ENCODE peak calls at places on chromosomes 11 and 22, in four cellular contexts. One of them, this sample, is unnamed.

GRCh38 chr11:97847730-97848129 is 1173.0 kb upstream of the CNTN5 start:
- DNase-seq in spleen: no peak
- DNase-seq in cardiac muscle cell: no peak
- DNase-seq in astrocyte of the spinal cord: no peak
- DNase-seq in this sample: no peak

GRCh38 chr22:24128631-24129601 is 52.4 kb upstream of the SUSD2 start:
- DNase-seq in astrocyte of the spinal cord: no peak
- DNase-seq in cardiac muscle cell: no peak
- DNase-seq in spleen: no peak
- DNase-seq in this sample: no peak

GRCh38 chr11:134613646-134614045 is 201.6 kb upstream of the B3GAT1 start:
- DNase-seq in cardiac muscle cell: no peak
- DNase-seq in astrocyte of the spinal cord: no peak
- DNase-seq in spleen: no peak
- DNase-seq in this sample: no peak

GRCh38 chr22:18067121-18067520 is 10.7 kb upstream of the PEX26 start:
- DNase-seq in cardiac muscle cell: no peak
- DNase-seq in spleen: peak; percentile 47
- DNase-seq in astrocyte of the spinal cord: no peak
- DNase-seq in this sample: no peak

GRCh38 chr22:42717197-42717967 is 3.3 kb downstream of the A4GALT start:
- DNase-seq in astrocyte of the spinal cord: no peak
- DNase-seq in spleen: no peak
- DNase-seq in cardiac muscle cell: peak; percentile 19
- DNase-seq in this sample: peak; percentile 47

GRCh38 chr11:61554172-61554988 is 26.5 kb downstream of the SYT7 start:
- DNase-seq in cardiac muscle cell: no peak
- DNase-seq in spleen: no peak
- DNase-seq in astrocyte of the spinal cord: no peak
- DNase-seq in this sample: no peak

GRCh38 chr22:22037740-22038139 is 55.2 kb upstream of the TOP3B start:
- DNase-seq in astrocyte of the spinal cord: peak; percentile 47
- DNase-seq in cardiac muscle cell: peak; percentile 50
- DNase-seq in spleen: no peak
- DNase-seq in this sample: no peak

GRCh38 chr11:96204721-96205459 is 138.1 kb downstream of the MAML2 start:
- DNase-seq in astrocyte of the spinal cord: no peak
- DNase-seq in cardiac muscle cell: no peak
- DNase-seq in spleen: no peak
- DNase-seq in this sample: no peak

GRCh38 chr11:72625746-72626636 is 48.2 kb downstream of the PDE2A start:
- DNase-seq in spleen: peak; percentile 83
- DNase-seq in cardiac muscle cell: peak; percentile 66
- DNase-seq in astrocyte of the spinal cord: peak; percentile 38
- DNase-seq in this sample: no peak

GRCh38 chr11:45468265-45468856 is 182.2 kb upstream of the SYT13 start:
- DNase-seq in astrocyte of the spinal cord: peak; percentile 27
- DNase-seq in spleen: peak; percentile 33
- DNase-seq in cardiac muscle cell: peak; percentile 92
- DNase-seq in this sample: peak; percentile 30

GRCh38 chr11:35483131-35483800 is 42.1 kb downstream of the PAMR1 start:
- DNase-seq in spleen: no peak
- DNase-seq in astrocyte of the spinal cord: peak; percentile 50
- DNase-seq in cardiac muscle cell: peak; percentile 25
- DNase-seq in this sample: no peak

GRCh38 chr11:63915961-63916836 is 765 bp downstream of the RCOR2 start:
- DNase-seq in spleen: peak; percentile 83
- DNase-seq in cardiac muscle cell: peak; percentile 47
- DNase-seq in astrocyte of the spinal cord: no peak
- DNase-seq in this sample: peak; percentile 85

GRCh38 chr11:32891657-32892354 is 805 bp upstream of the QSER1 start:
- DNase-seq in spleen: no peak
- DNase-seq in astrocyte of the spinal cord: no peak
- DNase-seq in cardiac muscle cell: peak; percentile 9
- DNase-seq in this sample: no peak

GRCh38 chr11:66326261-66327111 is 9.6 kb upstream of the CD248 start:
- DNase-seq in spleen: no peak
- DNase-seq in cardiac muscle cell: peak; percentile 52
- DNase-seq in astrocyte of the spinal cord: peak; percentile 37
- DNase-seq in this sample: peak; percentile 63

GRCh38 chr11:133403900-133404299 is 128.4 kb downstream of the OPCML start:
- DNase-seq in spleen: no peak
- DNase-seq in astrocyte of the spinal cord: no peak
- DNase-seq in cardiac muscle cell: no peak
- DNase-seq in this sample: no peak
- TF ChIP-seq CTCF in spleen: no peak
- TF ChIP-seq CTCF in astrocyte of the spinal cord: no peak
- TF ChIP-seq CTCF in cardiac muscle cell: no peak
- TF ChIP-seq CTCF in this sample: peak; percentile 21

GRCh38 chr11:118238947-118239346 is 13.2 kb downstream of the MPZL3 start:
- DNase-seq in astrocyte of the spinal cord: no peak
- DNase-seq in cardiac muscle cell: no peak
- DNase-seq in spleen: no peak
- DNase-seq in this sample: no peak
- TF ChIP-seq CTCF in astrocyte of the spinal cord: no peak
- TF ChIP-seq CTCF in cardiac muscle cell: no peak
- TF ChIP-seq CTCF in spleen: no peak
- TF ChIP-seq CTCF in this sample: no peak

DNA sequence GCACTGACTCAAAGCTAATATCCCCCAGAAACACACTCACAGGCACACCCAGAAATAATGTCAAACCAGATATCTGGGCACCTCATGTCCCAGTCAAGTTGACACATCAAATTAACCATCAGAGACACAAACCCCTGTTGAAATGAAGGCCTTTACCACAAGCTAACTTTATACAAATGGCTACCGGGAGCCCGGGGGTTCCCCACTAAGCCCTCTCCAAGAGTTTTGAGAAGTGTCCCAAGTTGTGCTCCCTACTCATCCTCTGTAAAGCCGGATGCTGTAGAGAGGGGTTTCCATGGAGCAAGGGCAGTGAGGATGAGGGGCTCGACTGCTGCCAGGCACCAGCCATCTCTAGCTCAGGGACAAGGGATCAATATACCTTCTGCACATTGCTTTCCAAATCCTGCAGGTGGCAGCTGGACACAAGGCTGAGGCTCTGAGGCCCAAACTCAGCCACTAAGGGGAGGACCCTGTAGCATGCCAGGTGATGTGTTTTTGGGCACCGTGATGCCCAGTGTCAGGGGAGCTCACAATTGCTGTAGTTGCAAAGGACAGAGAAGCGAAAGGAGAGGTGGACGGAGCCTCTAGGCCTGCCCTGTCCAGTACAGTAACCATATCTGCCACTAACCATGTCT is 145.7 kb downstream of the TTC17 start:
- DNase-seq in spleen: no peak
- DNase-seq in astrocyte of the spinal cord: no peak
- DNase-seq in cardiac muscle cell: peak; percentile 25
- DNase-seq in this sample: peak; percentile 15
- TF ChIP-seq CTCF in spleen: no peak
- TF ChIP-seq CTCF in astrocyte of the spinal cord: peak; percentile 33
- TF ChIP-seq CTCF in cardiac muscle cell: peak; percentile 30
- TF ChIP-seq CTCF in this sample: peak; percentile 35

GRCh38 chr11:124409906-124410305 is 11.1 kb upstream of the OR8B3 start:
- DNase-seq in astrocyte of the spinal cord: no peak
- DNase-seq in spleen: no peak
- DNase-seq in cardiac muscle cell: no peak
- DNase-seq in this sample: no peak

GRCh38 chr11:124421043-124421442 is 3.6 kb downstream of the OR8B4 start:
- DNase-seq in spleen: no peak
- DNase-seq in astrocyte of the spinal cord: no peak
- DNase-seq in cardiac muscle cell: no peak
- DNase-seq in this sample: no peak

GRCh38 chr11:124415356-124415923 is 9.2 kb downstream of the OR8B4 start:
- DNase-seq in spleen: no peak
- DNase-seq in cardiac muscle cell: peak; percentile 74
- DNase-seq in astrocyte of the spinal cord: peak; percentile 64
- DNase-seq in this sample: no peak
- TF ChIP-seq CTCF in spleen: peak; percentile 38
- TF ChIP-seq CTCF in cardiac muscle cell: peak; percentile 67
- TF ChIP-seq CTCF in astrocyte of the spinal cord: peak; percentile 71
- TF ChIP-seq CTCF in this sample: peak; percentile 74

GRCh38 chr11:30914143-30914762 is 328.1 kb upstream of the MPPED2 start:
- DNase-seq in cardiac muscle cell: peak; percentile 71
- DNase-seq in spleen: peak; percentile 74
- DNase-seq in astrocyte of the spinal cord: peak; percentile 50
- DNase-seq in this sample: peak; percentile 74
- TF ChIP-seq CTCF in cardiac muscle cell: peak; percentile 81
- TF ChIP-seq CTCF in spleen: peak; percentile 5
- TF ChIP-seq CTCF in astrocyte of the spinal cord: peak; percentile 83
- TF ChIP-seq CTCF in this sample: peak; percentile 79

DNA sequence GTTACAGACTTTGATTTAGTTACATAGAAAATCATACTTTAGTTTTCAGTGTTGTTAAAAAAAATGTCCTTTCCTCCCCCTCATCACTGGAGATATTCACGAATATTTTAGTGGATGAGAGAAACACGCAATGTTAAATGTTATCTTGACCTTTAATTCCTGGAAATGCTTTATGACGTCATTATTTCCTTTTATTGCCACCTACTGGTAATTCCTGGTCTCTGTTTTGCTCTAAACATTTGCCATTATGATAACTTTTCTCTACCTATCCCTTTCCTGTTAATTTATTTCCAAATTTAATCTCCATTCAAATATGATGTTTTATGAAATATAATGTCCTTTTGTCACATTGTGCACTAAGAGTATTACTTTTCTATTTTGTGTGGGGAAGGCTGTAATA is 770.6 kb downstream of the FAM181B start:
- DNase-seq in spleen: no peak
- DNase-seq in cardiac muscle cell: peak; percentile 25
- DNase-seq in astrocyte of the spinal cord: no peak
- DNase-seq in this sample: no peak
- TF ChIP-seq CTCF in spleen: peak; percentile 41
- TF ChIP-seq CTCF in cardiac muscle cell: peak; percentile 8
- TF ChIP-seq CTCF in astrocyte of the spinal cord: peak; percentile 19
- TF ChIP-seq CTCF in this sample: peak; percentile 31

GRCh38 chr22:50305658-50306566 is 1.5 kb downstream of the PLXNB2 start:
- DNase-seq in cardiac muscle cell: peak; percentile 97
- DNase-seq in astrocyte of the spinal cord: peak; percentile 89
- DNase-seq in spleen: no peak
- DNase-seq in this sample: peak; percentile 81
- TF ChIP-seq CTCF in cardiac muscle cell: no peak
- TF ChIP-seq CTCF in astrocyte of the spinal cord: no peak
- TF ChIP-seq CTCF in spleen: no peak
- TF ChIP-seq CTCF in this sample: no peak

GRCh38 chr22:30949934-30950660 is 18.5 kb downstream of the MORC2 start:
- DNase-seq in spleen: no peak
- DNase-seq in astrocyte of the spinal cord: no peak
- DNase-seq in cardiac muscle cell: no peak
- DNase-seq in this sample: no peak
- TF ChIP-seq CTCF in spleen: no peak
- TF ChIP-seq CTCF in astrocyte of the spinal cord: no peak
- TF ChIP-seq CTCF in cardiac muscle cell: no peak
- TF ChIP-seq CTCF in this sample: no peak

This sample was measured in nephron progenitor cell.